ENCODE peak calls at places on chromosomes 13 and 19, in nine cellular contexts. U is H54, V is lower leg skin, Z is Peyer's patch, A is body of pancreas, D is stomach, H is IMR-90, T is heart left ventricle, Y is uterus. O is an unnamed sample.

GRCh38 chr13:50889317-50889716 is 20.3 kb upstream of the RNASEH2B start:
- DNase-seq in U (no peak), V (no peak), Z (no peak), A (no peak), D (no peak), H (no peak), T (no peak), Y (no peak), O (no peak)

GRCh38 chr13:39976481-39976880 is 321.0 kb downstream of the COG6 start:
- DNase-seq in U (no peak), V (no peak), Z (no peak), A (no peak), D (no peak), H (no peak), T (no peak), Y (no peak), O (no peak)

GRCh38 chr13:51025245-51025872 is 85.7 kb downstream of the C13orf42 start:
- DNase-seq in U (no peak), V (no peak), Z (no peak), A (no peak), D (no peak), H (no peak), T (no peak), Y (no peak), O (no peak)

GRCh38 chr13:66207610-66208009 is 1022.5 kb downstream of the PCDH9 start:
- DNase-seq in U (no peak), V (no peak), Z (no peak), A (no peak), D (no peak), H (no peak), T (no peak), Y (no peak), O (no peak)

GRCh38 chr19:1648926-1649541 is 3.4 kb downstream of the TCF3 start:
- DNase-seq in U (no peak), V (no peak), Z (peak), A (no peak), D (no peak), H (no peak), T (peak), Y (no peak), O (no peak)

GRCh38 chr13:42997381-42997780 is 5.3 kb upstream of the EPSTI1 start:
- DNase-seq in U (no peak), V (no peak), Z (no peak), A (no peak), D (no peak), H (peak), T (no peak), Y (no peak), O (no peak)

GRCh38 chr13:102569488-102569887 is 27.3 kb upstream of the TPP2 start:
- DNase-seq in U (no peak), V (no peak), Z (no peak), A (no peak), D (no peak), H (peak), T (no peak), Y (no peak), O (no peak)

GRCh38 chr13:73287871-73288270 is 229.1 kb downstream of the KLF5 start:
- DNase-seq in U (no peak), V (no peak), Z (no peak), A (no peak), D (no peak), H (no peak), T (no peak), Y (no peak), O (no peak)

GRCh38 chr13:32947886-32948285 is 68.3 kb upstream of the KL start:
- DNase-seq in U (no peak), V (no peak), Z (no peak), A (peak), D (no peak), H (no peak), T (no peak), Y (no peak), O (no peak)

GRCh38 chr19:37468961-37469777 is at the start of gene ZNF570:
- DNase-seq in U (no peak), V (peak), Z (peak), A (peak), D (peak), H (peak), T (peak), Y (peak), O (peak)

GRCh38 chr19:54114340-54114826 is 1.1 kb downstream of the TFPT start:
- DNase-seq in U (no peak), V (no peak), Z (peak), A (peak), D (peak), H (peak), T (no peak), Y (no peak), O (no peak)

GRCh38 chr19:45418812-45419211 is 4.9 kb downstream of the ERCC1 start:
- DNase-seq in U (no peak), V (no peak), Z (no peak), A (no peak), D (no peak), H (no peak), T (no peak), Y (no peak), O (no peak)

GRCh38 chr13:31896427-31896826 is 135.1 kb upstream of the FRY start:
- DNase-seq in U (no peak), V (peak), Z (no peak), A (no peak), D (no peak), H (peak), T (no peak), Y (no peak), O (no peak)

GRCh38 chr13:43200736-43201135 is 177.3 kb downstream of the DNAJC15 start:
- DNase-seq in U (no peak), V (no peak), Z (no peak), A (no peak), D (no peak), H (no peak), T (no peak), Y (no peak), O (no peak)

GRCh38 chr13:109657395-109657794 is 129.0 kb downstream of the IRS2 start:
- DNase-seq in U (no peak), V (no peak), Z (no peak), A (no peak), D (no peak), H (no peak), T (no peak), Y (no peak), O (no peak)

GRCh38 chr13:111270126-111270525 is 50.3 kb upstream of the TEX29 start:
- DNase-seq in U (no peak), V (no peak), Z (no peak), A (no peak), D (no peak), H (no peak), T (no peak), Y (no peak), O (no peak)

GRCh38 chr13:99442273-99442895 is 58.9 kb upstream of the TM9SF2 start:
- DNase-seq in U (no peak), V (peak), Z (peak), A (peak), D (peak), H (peak), T (no peak), Y (no peak), O (no peak)

GRCh38 chr19:55354698-55355212 is at the start of gene COX6B2:
- DNase-seq in U (no peak), V (no peak), Z (no peak), A (no peak), D (no peak), H (no peak), T (no peak), Y (no peak), O (no peak)

GRCh38 chr13:68810660-68811059 is 1297.0 kb upstream of the ATXN8OS start:
- DNase-seq in U (no peak), V (no peak), Z (no peak), A (no peak), D (no peak), H (no peak), T (no peak), Y (no peak), O (no peak)

GRCh38 chr19:55175117-55175867 is 4.8 kb downstream of the SYT5 start:
- DNase-seq in U (no peak), V (no peak), Z (no peak), A (no peak), D (no peak), H (no peak), T (no peak), Y (no peak), O (no peak)

GRCh38 chr13:98206946-98207345 is 29.9 kb upstream of the RNF113B start:
- DNase-seq in U (peak), V (no peak), Z (no peak), A (no peak), D (no peak), H (peak), T (no peak), Y (no peak), O (no peak)

GRCh38 chr13:112172641-112173171 is 105.8 kb downstream of the SOX1 start:
- DNase-seq in U (no peak), V (no peak), Z (peak), A (no peak), D (no peak), H (no peak), T (no peak), Y (no peak), O (no peak)

GRCh38 chr19:343451-343931 is 1.1 kb downstream of the MIER2 start:
- DNase-seq in U (no peak), V (no peak), Z (no peak), A (no peak), D (no peak), H (no peak), T (peak), Y (no peak), O (peak)

GRCh38 chr13:26486550-26486949 is 70.9 kb upstream of the WASF3 start:
- DNase-seq in U (no peak), V (no peak), Z (peak), A (peak), D (no peak), H (no peak), T (no peak), Y (peak), O (peak)

GRCh38 chr13:68713394-68713793 is 1394.2 kb upstream of the ATXN8OS start:
- DNase-seq in U (no peak), V (no peak), Z (no peak), A (no peak), D (no peak), H (no peak), T (no peak), Y (no peak), O (no peak)

GRCh38 chr19:917323-918151 is at the start of gene KISS1R:
- DNase-seq in U (no peak), V (no peak), Z (peak), A (no peak), D (peak), H (peak), T (no peak), Y (no peak), O (no peak)

GRCh38 chr13:77289844-77290243 is 37.0 kb downstream of the MYCBP2 start:
- DNase-seq in U (no peak), V (no peak), Z (no peak), A (no peak), D (no peak), H (no peak), T (no peak), Y (no peak), O (no peak)

GRCh38 chr13:51785592-51786424 is 18.2 kb downstream of the DHRS12 start:
- DNase-seq in U (no peak), V (no peak), Z (peak), A (peak), D (peak), H (peak), T (no peak), Y (peak), O (no peak)

GRCh38 chr19:41802770-41803169 is 6.4 kb downstream of the CEACAM3 start:
- DNase-seq in U (no peak), V (no peak), Z (no peak), A (no peak), D (no peak), H (no peak), T (no peak), Y (no peak), O (no peak)

GRCh38 chr19:41804327-41804726 is 7.9 kb downstream of the CEACAM3 start:
- DNase-seq in U (no peak), V (no peak), Z (no peak), A (no peak), D (no peak), H (no peak), T (no peak), Y (no peak), O (no peak)

GRCh38 chr19:41801031-41801430 is 4.6 kb downstream of the CEACAM3 start:
- DNase-seq in U (no peak), V (no peak), Z (no peak), A (no peak), D (no peak), H (no peak), T (no peak), Y (no peak), O (no peak)

GRCh38 chr19:41799444-41800000 is 3.1 kb downstream of the CEACAM3 start:
- DNase-seq in U (no peak), V (no peak), Z (no peak), A (no peak), D (no peak), H (no peak), T (no peak), Y (no peak), O (no peak)

GRCh38 chr19:41801682-41802317 is 5.4 kb downstream of the CEACAM3 start:
- DNase-seq in U (no peak), V (no peak), Z (no peak), A (peak), D (no peak), H (no peak), T (no peak), Y (no peak), O (no peak)
- TF ChIP-seq POLR2A in U (no peak), V (no peak), Z (no peak), A (no peak), D (no peak), H (no peak), T (no peak), Y (no peak), O (no peak)

DNA sequence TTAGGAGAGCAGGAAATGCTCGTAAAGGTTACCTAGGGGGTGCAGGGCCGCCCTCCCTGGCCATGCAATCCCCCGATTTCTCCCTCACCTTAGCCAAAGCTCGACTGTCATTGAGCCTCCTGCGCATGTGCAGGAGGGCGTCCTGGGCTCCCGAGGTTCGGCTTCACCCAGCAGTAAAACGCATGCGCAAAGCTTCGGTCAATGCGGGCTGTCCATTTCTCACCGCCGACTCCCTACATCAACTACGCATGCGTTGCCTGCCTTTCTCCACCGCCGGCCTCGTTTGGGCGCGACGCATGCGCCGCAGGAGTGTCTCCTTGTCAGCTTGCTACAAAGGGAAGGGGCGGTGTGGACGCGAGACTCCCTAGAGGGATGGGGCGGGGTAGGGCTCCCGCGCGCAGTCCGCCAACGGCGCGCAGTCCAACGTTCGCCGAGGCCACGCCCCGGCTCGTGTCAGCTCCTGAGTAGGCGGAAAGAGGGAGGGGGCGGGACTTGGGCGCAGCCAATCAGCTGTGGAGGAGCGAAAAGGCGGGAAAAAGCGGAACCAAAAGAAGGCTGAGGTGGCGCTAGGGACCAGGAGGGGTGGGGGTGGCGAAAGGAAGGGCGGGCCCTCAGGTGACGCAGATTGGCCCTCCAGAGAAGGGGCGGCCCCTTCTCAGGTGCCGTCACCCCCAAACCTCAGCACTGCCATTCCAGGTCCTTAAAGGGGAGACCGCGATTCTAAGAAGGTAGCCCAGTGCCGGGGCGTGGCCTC is at the start of the genes SYNGR4 and TMEM143:
- DNase-seq in U (peak), V (peak), Z (peak), A (peak), D (peak), H (peak), T (peak), Y (peak), O (peak)
- TF ChIP-seq POLR2A in U (no peak), V (no peak), Z (no peak), A (peak), D (no peak), H (peak), T (peak), Y (peak), O (no peak)

GRCh38 chr19:12666305-12667048 is at the start of the genes MAN2B1 and WDR83:
- DNase-seq in U (peak), V (peak), Z (peak), A (peak), D (peak), H (peak), T (peak), Y (peak), O (peak)
- TF ChIP-seq POLR2A in U (peak), V (no peak), Z (peak), A (peak), D (no peak), H (no peak), T (peak), Y (no peak), O (no peak)

GRCh38 chr19:40365010-40365409 is 16.5 kb downstream of the PLD3 start:
- DNase-seq in U (no peak), V (no peak), Z (no peak), A (no peak), D (no peak), H (no peak), T (no peak), Y (no peak), O (no peak)

GRCh38 chr19:40363128-40363527 is 14.6 kb downstream of the PLD3 start:
- DNase-seq in U (no peak), V (no peak), Z (no peak), A (no peak), D (no peak), H (no peak), T (no peak), Y (no peak), O (no peak)

GRCh38 chr19:40366697-40367561 is 18.4 kb downstream of the PLD3 start:
- DNase-seq in U (no peak), V (no peak), Z (no peak), A (no peak), D (no peak), H (peak), T (no peak), Y (no peak), O (no peak)

GRCh38 chr19:40367577-40368434 is 19.3 kb downstream of the PLD3 start:
- DNase-seq in U (no peak), V (no peak), Z (no peak), A (no peak), D (no peak), H (no peak), T (no peak), Y (no peak), O (no peak)

DNA sequence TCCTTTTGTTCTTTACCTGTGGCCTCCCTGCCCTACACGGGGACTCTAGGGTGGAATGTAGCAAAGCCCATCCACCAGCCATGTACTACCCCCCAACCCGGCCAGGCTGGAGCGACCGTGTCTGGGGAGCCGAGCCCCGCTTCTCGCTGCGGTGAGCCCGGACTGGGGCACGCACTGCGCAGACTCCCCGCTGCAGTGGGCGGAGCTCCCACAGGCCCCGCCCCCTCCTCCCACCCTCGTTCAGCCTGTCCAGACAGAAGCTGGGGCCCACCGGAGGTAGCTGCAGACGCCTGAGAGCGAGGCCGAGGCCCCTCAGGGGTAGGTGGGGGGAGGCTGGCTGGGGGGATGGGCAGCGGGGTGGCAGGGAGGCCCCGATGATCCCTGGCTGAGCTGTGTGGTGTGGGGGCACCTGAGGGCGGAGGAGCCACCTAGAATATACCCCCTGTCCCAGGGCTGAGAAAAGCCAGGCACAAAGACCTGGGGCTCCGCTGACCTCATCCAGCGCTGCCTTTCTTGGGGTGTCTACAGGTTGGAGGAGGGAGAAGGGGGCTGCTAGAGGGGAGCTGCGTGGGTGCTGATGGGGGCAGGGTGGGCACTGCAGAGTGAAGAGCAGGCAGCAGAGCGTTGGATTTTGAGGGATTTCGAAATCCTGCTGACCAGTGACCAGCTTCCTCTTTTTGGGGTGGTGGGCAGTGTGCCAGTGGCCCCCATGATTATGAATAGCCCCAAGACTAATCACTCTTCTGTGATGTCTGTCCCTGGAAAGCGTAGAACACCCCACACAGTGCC is 17.3 kb downstream of the PLD3 start:
- DNase-seq in U (peak), V (peak), Z (peak), A (peak), D (peak), H (peak), T (peak), Y (peak), O (no peak)
- TF ChIP-seq POLR2A in U (peak), V (no peak), Z (no peak), A (peak), D (no peak), H (no peak), T (no peak), Y (no peak), O (no peak)

GRCh38 chr19:10109528-10109927 is 2.0 kb upstream of the P2RY11 start:
- DNase-seq in U (no peak), V (no peak), Z (no peak), A (no peak), D (no peak), H (no peak), T (no peak), Y (no peak), O (no peak)

GRCh38 chr19:10105241-10106099 is 692 bp upstream of the PPAN start:
- DNase-seq in U (no peak), V (no peak), Z (peak), A (no peak), D (no peak), H (no peak), T (no peak), Y (no peak), O (no peak)

GRCh38 chr19:10107254-10107653 is 1.1 kb downstream of the PPAN start:
- DNase-seq in U (no peak), V (no peak), Z (no peak), A (no peak), D (no peak), H (no peak), T (no peak), Y (no peak), O (no peak)

GRCh38 chr19:10106100-10106936 is at the start of gene PPAN:
- DNase-seq in U (peak), V (peak), Z (peak), A (peak), D (peak), H (peak), T (peak), Y (peak), O (peak)

DNA sequence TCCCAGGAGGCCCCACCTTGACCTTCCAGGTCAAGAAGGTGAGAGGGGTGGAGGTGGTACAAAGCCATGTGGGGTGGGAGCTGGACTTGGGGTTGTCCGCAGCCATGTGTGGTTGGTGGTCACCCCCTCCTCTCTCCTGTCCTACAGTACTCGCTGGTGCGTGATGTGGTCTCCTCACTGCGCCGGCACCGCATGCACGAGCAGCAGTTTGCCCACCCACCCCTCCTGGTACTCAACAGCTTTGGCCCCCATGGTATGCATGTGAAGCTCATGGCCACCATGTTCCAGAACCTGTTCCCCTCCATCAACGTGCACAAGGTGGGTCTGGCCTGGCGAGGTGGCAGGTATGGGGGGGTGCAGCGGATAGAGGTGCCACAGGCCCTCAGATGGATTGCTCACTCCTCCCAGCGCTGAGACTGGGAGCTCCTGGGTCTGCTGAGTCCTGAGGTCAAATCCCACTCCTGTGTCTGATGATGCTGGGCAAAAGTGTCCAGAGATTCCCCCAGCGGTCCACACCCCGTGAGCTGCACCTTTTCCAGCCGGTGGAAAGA is 1.7 kb downstream of the PPAN start:
- DNase-seq in U (no peak), V (no peak), Z (no peak), A (no peak), D (no peak), H (no peak), T (no peak), Y (no peak), O (no peak)
- TF ChIP-seq POLR2A in U (no peak), V (no peak), Z (no peak), A (no peak), D (no peak), H (no peak), T (no peak), Y (no peak), O (no peak)

GRCh38 chr19:49859838-49860715 is 7.3 kb downstream of the PNKP start:
- DNase-seq in U (no peak), V (no peak), Z (no peak), A (no peak), D (no peak), H (no peak), T (peak), Y (no peak), O (peak)
- TF ChIP-seq POLR2A in U (no peak), V (no peak), Z (no peak), A (no peak), D (no peak), H (no peak), T (no peak), Y (no peak), O (no peak)